ENCODE peak calls at places on chromosomes 2 and 18, in nine cellular contexts. One of them, this sample, is unnamed.

GRCh38 chr2:215537621-215538020 is 101.8 kb upstream of the FN1 start:
- ATAC-seq in activated CD8-positive, alpha-beta memory T cell treated with anti-CD3 and anti-CD28 coated beads, Interleukin-2, amount 10 ng/mL, durations not matched to agents 7 days and 5 days: no peak
- ATAC-seq in upper lobe of right lung: no peak
- ATAC-seq in mucosa of descending colon: no peak
- ATAC-seq in left cardiac atrium: peak
- ATAC-seq in GM12878: no peak
- ATAC-seq in stimulated activated naive CD8-positive, alpha-beta T cell treated with anti-CD3 and anti-CD28 coated beads, Interleukin-15, amount 100 ng/mL, for 72 hours: no peak
- ATAC-seq in activated CD8-positive, alpha-beta T cell treated with anti-CD3 and anti-CD28 coated beads for 36 hours: no peak
- ATAC-seq in activated CD4-positive, alpha-beta T cell treated with anti-CD3 and anti-CD28 coated beads for 36 hours: no peak
- ATAC-seq in this sample: no peak

GRCh38 chr2:109418716-109419115 is 195.1 kb downstream of the SEPTIN10 start:
- ATAC-seq in activated CD8-positive, alpha-beta memory T cell treated with anti-CD3 and anti-CD28 coated beads, Interleukin-2, amount 10 ng/mL, durations not matched to agents 7 days and 5 days: no peak
- ATAC-seq in upper lobe of right lung: no peak
- ATAC-seq in mucosa of descending colon: no peak
- ATAC-seq in left cardiac atrium: no peak
- ATAC-seq in GM12878: no peak
- ATAC-seq in stimulated activated naive CD8-positive, alpha-beta T cell treated with anti-CD3 and anti-CD28 coated beads, Interleukin-15, amount 100 ng/mL, for 72 hours: no peak
- ATAC-seq in activated CD8-positive, alpha-beta T cell treated with anti-CD3 and anti-CD28 coated beads for 36 hours: no peak
- ATAC-seq in activated CD4-positive, alpha-beta T cell treated with anti-CD3 and anti-CD28 coated beads for 36 hours: no peak
- ATAC-seq in this sample: no peak

GRCh38 chr2:21067125-21067524 is 23.3 kb upstream of the APOB start:
- ATAC-seq in activated CD8-positive, alpha-beta memory T cell treated with anti-CD3 and anti-CD28 coated beads, Interleukin-2, amount 10 ng/mL, durations not matched to agents 7 days and 5 days: no peak
- ATAC-seq in upper lobe of right lung: no peak
- ATAC-seq in mucosa of descending colon: no peak
- ATAC-seq in left cardiac atrium: no peak
- ATAC-seq in GM12878: no peak
- ATAC-seq in stimulated activated naive CD8-positive, alpha-beta T cell treated with anti-CD3 and anti-CD28 coated beads, Interleukin-15, amount 100 ng/mL, for 72 hours: no peak
- ATAC-seq in activated CD8-positive, alpha-beta T cell treated with anti-CD3 and anti-CD28 coated beads for 36 hours: no peak
- ATAC-seq in activated CD4-positive, alpha-beta T cell treated with anti-CD3 and anti-CD28 coated beads for 36 hours: no peak
- ATAC-seq in this sample: no peak

GRCh38 chr18:63237911-63238710 is 81.5 kb downstream of the BCL2 start:
- ATAC-seq in activated CD8-positive, alpha-beta memory T cell treated with anti-CD3 and anti-CD28 coated beads, Interleukin-2, amount 10 ng/mL, durations not matched to agents 7 days and 5 days: no peak
- ATAC-seq in upper lobe of right lung: peak
- ATAC-seq in mucosa of descending colon: peak
- ATAC-seq in left cardiac atrium: peak
- ATAC-seq in GM12878: no peak
- ATAC-seq in stimulated activated naive CD8-positive, alpha-beta T cell treated with anti-CD3 and anti-CD28 coated beads, Interleukin-15, amount 100 ng/mL, for 72 hours: no peak
- ATAC-seq in activated CD8-positive, alpha-beta T cell treated with anti-CD3 and anti-CD28 coated beads for 36 hours: no peak
- ATAC-seq in activated CD4-positive, alpha-beta T cell treated with anti-CD3 and anti-CD28 coated beads for 36 hours: no peak
- ATAC-seq in this sample: no peak

GRCh38 chr2:128317186-128317897 is 1.3 kb downstream of the HS6ST1 start:
- ATAC-seq in activated CD8-positive, alpha-beta memory T cell treated with anti-CD3 and anti-CD28 coated beads, Interleukin-2, amount 10 ng/mL, durations not matched to agents 7 days and 5 days: peak
- ATAC-seq in upper lobe of right lung: peak
- ATAC-seq in mucosa of descending colon: peak
- ATAC-seq in left cardiac atrium: no peak
- ATAC-seq in GM12878: peak
- ATAC-seq in stimulated activated naive CD8-positive, alpha-beta T cell treated with anti-CD3 and anti-CD28 coated beads, Interleukin-15, amount 100 ng/mL, for 72 hours: peak
- ATAC-seq in activated CD8-positive, alpha-beta T cell treated with anti-CD3 and anti-CD28 coated beads for 36 hours: peak
- ATAC-seq in activated CD4-positive, alpha-beta T cell treated with anti-CD3 and anti-CD28 coated beads for 36 hours: no peak
- ATAC-seq in this sample: peak

GRCh38 chr18:44458777-44459176 is 221.9 kb upstream of the SETBP1 start:
- ATAC-seq in activated CD8-positive, alpha-beta memory T cell treated with anti-CD3 and anti-CD28 coated beads, Interleukin-2, amount 10 ng/mL, durations not matched to agents 7 days and 5 days: no peak
- ATAC-seq in upper lobe of right lung: no peak
- ATAC-seq in mucosa of descending colon: no peak
- ATAC-seq in left cardiac atrium: peak
- ATAC-seq in GM12878: no peak
- ATAC-seq in stimulated activated naive CD8-positive, alpha-beta T cell treated with anti-CD3 and anti-CD28 coated beads, Interleukin-15, amount 100 ng/mL, for 72 hours: no peak
- ATAC-seq in activated CD8-positive, alpha-beta T cell treated with anti-CD3 and anti-CD28 coated beads for 36 hours: no peak
- ATAC-seq in activated CD4-positive, alpha-beta T cell treated with anti-CD3 and anti-CD28 coated beads for 36 hours: peak
- ATAC-seq in this sample: peak

GRCh38 chr2:112709703-112710102 is 11.1 kb upstream of the NT5DC4 start:
- ATAC-seq in activated CD8-positive, alpha-beta memory T cell treated with anti-CD3 and anti-CD28 coated beads, Interleukin-2, amount 10 ng/mL, durations not matched to agents 7 days and 5 days: no peak
- ATAC-seq in upper lobe of right lung: no peak
- ATAC-seq in mucosa of descending colon: no peak
- ATAC-seq in left cardiac atrium: no peak
- ATAC-seq in GM12878: no peak
- ATAC-seq in stimulated activated naive CD8-positive, alpha-beta T cell treated with anti-CD3 and anti-CD28 coated beads, Interleukin-15, amount 100 ng/mL, for 72 hours: no peak
- ATAC-seq in activated CD8-positive, alpha-beta T cell treated with anti-CD3 and anti-CD28 coated beads for 36 hours: no peak
- ATAC-seq in activated CD4-positive, alpha-beta T cell treated with anti-CD3 and anti-CD28 coated beads for 36 hours: no peak
- ATAC-seq in this sample: no peak

GRCh38 chr2:186554850-186555785 is 34.7 kb upstream of the ITGAV start:
- ATAC-seq in activated CD8-positive, alpha-beta memory T cell treated with anti-CD3 and anti-CD28 coated beads, Interleukin-2, amount 10 ng/mL, durations not matched to agents 7 days and 5 days: no peak
- ATAC-seq in upper lobe of right lung: no peak
- ATAC-seq in mucosa of descending colon: no peak
- ATAC-seq in left cardiac atrium: peak
- ATAC-seq in GM12878: no peak
- ATAC-seq in stimulated activated naive CD8-positive, alpha-beta T cell treated with anti-CD3 and anti-CD28 coated beads, Interleukin-15, amount 100 ng/mL, for 72 hours: no peak
- ATAC-seq in activated CD8-positive, alpha-beta T cell treated with anti-CD3 and anti-CD28 coated beads for 36 hours: no peak
- ATAC-seq in activated CD4-positive, alpha-beta T cell treated with anti-CD3 and anti-CD28 coated beads for 36 hours: peak
- ATAC-seq in this sample: peak

GRCh38 chr2:133633851-133634250 is 65.6 kb upstream of the NCKAP5 start:
- ATAC-seq in activated CD8-positive, alpha-beta memory T cell treated with anti-CD3 and anti-CD28 coated beads, Interleukin-2, amount 10 ng/mL, durations not matched to agents 7 days and 5 days: no peak
- ATAC-seq in upper lobe of right lung: peak
- ATAC-seq in mucosa of descending colon: no peak
- ATAC-seq in left cardiac atrium: peak
- ATAC-seq in GM12878: no peak
- ATAC-seq in stimulated activated naive CD8-positive, alpha-beta T cell treated with anti-CD3 and anti-CD28 coated beads, Interleukin-15, amount 100 ng/mL, for 72 hours: no peak
- ATAC-seq in activated CD8-positive, alpha-beta T cell treated with anti-CD3 and anti-CD28 coated beads for 36 hours: no peak
- ATAC-seq in activated CD4-positive, alpha-beta T cell treated with anti-CD3 and anti-CD28 coated beads for 36 hours: no peak
- ATAC-seq in this sample: no peak

GRCh38 chr2:164868563-164869419 is 27.2 kb upstream of the COBLL1 start:
- ATAC-seq in activated CD8-positive, alpha-beta memory T cell treated with anti-CD3 and anti-CD28 coated beads, Interleukin-2, amount 10 ng/mL, durations not matched to agents 7 days and 5 days: no peak
- ATAC-seq in upper lobe of right lung: no peak
- ATAC-seq in mucosa of descending colon: no peak
- ATAC-seq in left cardiac atrium: no peak
- ATAC-seq in GM12878: no peak
- ATAC-seq in stimulated activated naive CD8-positive, alpha-beta T cell treated with anti-CD3 and anti-CD28 coated beads, Interleukin-15, amount 100 ng/mL, for 72 hours: no peak
- ATAC-seq in activated CD8-positive, alpha-beta T cell treated with anti-CD3 and anti-CD28 coated beads for 36 hours: no peak
- ATAC-seq in activated CD4-positive, alpha-beta T cell treated with anti-CD3 and anti-CD28 coated beads for 36 hours: no peak
- ATAC-seq in this sample: no peak

GRCh38 chr2:235989591-235989990 is 178.6 kb downstream of the GBX2 start:
- ATAC-seq in activated CD8-positive, alpha-beta memory T cell treated with anti-CD3 and anti-CD28 coated beads, Interleukin-2, amount 10 ng/mL, durations not matched to agents 7 days and 5 days: no peak
- ATAC-seq in upper lobe of right lung: no peak
- ATAC-seq in mucosa of descending colon: no peak
- ATAC-seq in left cardiac atrium: no peak
- ATAC-seq in GM12878: no peak
- ATAC-seq in stimulated activated naive CD8-positive, alpha-beta T cell treated with anti-CD3 and anti-CD28 coated beads, Interleukin-15, amount 100 ng/mL, for 72 hours: no peak
- ATAC-seq in activated CD8-positive, alpha-beta T cell treated with anti-CD3 and anti-CD28 coated beads for 36 hours: no peak
- ATAC-seq in activated CD4-positive, alpha-beta T cell treated with anti-CD3 and anti-CD28 coated beads for 36 hours: no peak
- ATAC-seq in this sample: no peak